ENCODE peak calls at places on chromosomes 6 and 20, in four cellular contexts. V is GM20000, D is foreskin keratinocyte, G is GM12864. H is an unnamed sample.
A peak's percentile ranks its signal among the peaks of the same experiment; 100 is the strongest.

GRCh38 chr6:53109612-53110011 is 39.0 kb downstream of the GCM1 start:
- DNase-seq in V (no peak), D (no peak), G (no peak), H (no peak)

GRCh38 chr20:12358006-12358654 is 440.4 kb downstream of the BTBD3 start:
- DNase-seq in V (no peak), D (no peak), G (no peak), H (no peak)

GRCh38 chr6:80540700-80541099 is 434.2 kb downstream of the BCKDHB start:
- DNase-seq in V (no peak), D (peak; percentile 20), G (no peak), H (no peak)

GRCh38 chr6:117908246-117909107 is 1.4 kb downstream of the SLC35F1 start:
- DNase-seq in V (no peak), D (no peak), G (no peak), H (no peak)

GRCh38 chr6:53725791-53726575 is 60.4 kb upstream of the KLHL31 start:
- DNase-seq in V (peak; percentile 77), D (no peak), G (peak; percentile 8), H (peak; percentile 76)

GRCh38 chr6:105892577-105893262 is 193.4 kb upstream of the PRDM1 start:
- DNase-seq in V (peak; percentile 69), D (no peak), G (peak; percentile 80), H (peak; percentile 58)

GRCh38 chr20:57169162-57169561 is 97.3 kb downstream of the BMP7 start:
- DNase-seq in V (no peak), D (no peak), G (no peak), H (no peak)

GRCh38 chr20:47456952-47457724 is 44.5 kb upstream of the NCOA3 start:
- DNase-seq in V (no peak), D (peak; percentile 76), G (no peak), H (no peak)

GRCh38 chr6:166417285-166417691 is 34.5 kb upstream of the MPC1 start:
- DNase-seq in V (no peak), D (no peak), G (no peak), H (no peak)

GRCh38 chr6:90294614-90294988 is 2.0 kb downstream of the BACH2 start:
- DNase-seq in V (no peak), D (no peak), G (no peak), H (no peak)

GRCh38 chr6:17269840-17270239 is 11.3 kb upstream of the RBM24 start:
- DNase-seq in V (no peak), D (no peak), G (no peak), H (no peak)

GRCh38 chr20:25584905-25585704 is at the start of gene NINL:
- DNase-seq in V (peak; percentile 67), D (no peak), G (no peak), H (peak; percentile 78)

GRCh38 chr6:40389176-40389767 is 197.9 kb downstream of the LRFN2 start:
- DNase-seq in V (no peak), D (no peak), G (no peak), H (no peak)

GRCh38 chr6:40477246-40478126 is 109.7 kb downstream of the LRFN2 start:
- DNase-seq in V (no peak), D (no peak), G (no peak), H (no peak)

GRCh38 chr20:63191400-63191799 is 24.5 kb downstream of the YTHDF1 start:
- DNase-seq in V (no peak), D (peak; percentile 59), G (no peak), H (no peak)

GRCh38 chr20:35317416-35317815 is 25.2 kb upstream of the FAM83C start:
- DNase-seq in V (no peak), D (no peak), G (no peak), H (no peak)

GRCh38 chr6:15299430-15300131 is 53.7 kb downstream of the JARID2 start:
- DNase-seq in V (peak; percentile 73), D (no peak), G (peak; percentile 87), H (peak; percentile 70)

DNA sequence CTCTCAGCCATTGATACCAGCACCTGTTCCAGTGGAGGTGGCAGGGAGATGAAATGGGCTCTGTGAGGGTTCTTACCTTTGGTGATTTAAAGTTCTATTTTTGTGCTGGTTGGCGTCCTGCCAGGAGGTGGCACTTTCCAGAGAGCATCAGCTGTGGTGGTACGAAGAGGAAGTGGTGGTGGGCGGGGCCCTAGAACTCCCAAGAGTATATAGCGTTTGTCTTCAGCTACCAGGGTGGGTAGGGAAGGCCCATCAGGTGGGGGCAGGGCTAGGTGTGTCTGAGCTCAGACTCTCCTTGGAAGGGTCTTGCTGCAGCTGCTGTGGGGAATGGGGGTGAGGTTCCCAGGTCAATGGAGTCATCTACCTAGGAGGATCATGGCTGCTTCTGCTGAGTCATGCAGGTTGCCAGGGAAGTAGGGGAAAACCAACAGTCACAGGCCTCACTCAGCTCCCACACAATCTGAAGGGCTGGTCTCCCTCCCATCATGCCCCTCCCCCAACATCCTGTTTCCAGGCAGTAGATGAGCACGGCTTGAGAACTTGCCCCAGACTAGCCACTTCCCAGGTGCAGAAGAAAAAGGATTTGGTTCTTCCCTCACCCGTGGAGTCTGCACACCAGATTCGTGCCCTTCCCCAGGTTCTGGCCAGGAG is 46.6 kb downstream of the MOXD1 start:
- DNase-seq in V (no peak), D (no peak), G (no peak), H (no peak)
- TF ChIP-seq CTCF in V (no peak), D (no peak), G (no peak), H (no peak)

GRCh38 chr6:160137989-160138835 is 16.6 kb downstream of the SLC22A1 start:
- DNase-seq in V (peak; percentile 64), D (no peak), G (no peak), H (peak; percentile 75)
- TF ChIP-seq CTCF in V (peak; percentile 79), D (peak; percentile 88), G (peak; percentile 72), H (peak; percentile 74)

DNA sequence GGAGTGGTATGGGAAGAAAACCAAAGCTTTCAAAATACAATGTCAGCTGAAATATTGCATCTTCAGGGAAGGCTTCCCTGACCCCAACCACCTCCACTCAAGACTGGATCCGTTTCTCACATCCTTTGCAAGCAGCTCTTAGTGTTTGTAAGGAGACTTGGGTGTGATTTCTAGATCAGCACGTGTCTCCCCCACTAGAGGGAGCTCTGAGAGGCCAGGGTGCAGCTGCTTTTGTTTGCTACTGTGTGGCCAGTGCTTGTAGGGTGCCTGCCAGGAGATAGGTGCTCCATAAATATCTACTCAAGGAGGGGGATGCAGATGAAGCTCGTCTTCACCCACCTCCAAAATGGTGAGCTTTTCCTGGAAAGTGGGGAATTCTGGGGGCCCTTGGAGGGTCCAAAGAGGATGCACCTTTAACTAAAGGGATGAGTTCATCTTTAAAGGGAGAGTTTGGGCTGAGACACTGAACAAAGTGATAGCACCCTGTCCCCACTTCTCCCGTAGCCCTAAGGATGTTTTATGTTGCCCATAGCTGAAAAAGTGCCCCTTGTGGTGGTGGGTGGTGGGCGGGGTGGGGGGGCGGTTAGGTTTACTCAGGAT is 52.6 kb upstream of the MAFB start:
- DNase-seq in V (peak; percentile 48), D (peak; percentile 10), G (peak; percentile 15), H (peak; percentile 58)
- TF ChIP-seq CTCF in V (peak; percentile 64), D (peak; percentile 74), G (peak; percentile 87), H (peak; percentile 68)

GRCh38 chr20:51509208-51509607 is 33.3 kb downstream of the NFATC2 start:
- DNase-seq in V (no peak), D (no peak), G (no peak), H (no peak)

GRCh38 chr20:51508780-51509179 is 33.7 kb downstream of the NFATC2 start:
- DNase-seq in V (no peak), D (no peak), G (no peak), H (no peak)

GRCh38 chr20:51511861-51512619 is 30.5 kb downstream of the NFATC2 start:
- DNase-seq in V (no peak), D (no peak), G (no peak), H (no peak)

GRCh38 chr20:51510961-51511360 is 31.6 kb downstream of the NFATC2 start:
- DNase-seq in V (no peak), D (no peak), G (no peak), H (no peak)

GRCh38 chr20:51510169-51510568 is 32.4 kb downstream of the NFATC2 start:
- DNase-seq in V (no peak), D (no peak), G (no peak), H (no peak)
- TF ChIP-seq CTCF in V (no peak), D (no peak), G (no peak), H (no peak)

GRCh38 chr6:11242709-11243108 is 10.2 kb upstream of the NEDD9 start:
- DNase-seq in V (no peak), D (no peak), G (no peak), H (no peak)

GRCh38 chr6:11244387-11245126 is 12.1 kb upstream of the NEDD9 start:
- DNase-seq in V (no peak), D (no peak), G (no peak), H (no peak)

GRCh38 chr6:11241154-11241792 is 8.8 kb upstream of the NEDD9 start:
- DNase-seq in V (no peak), D (no peak), G (no peak), H (no peak)

GRCh38 chr6:11243861-11244260 is 11.4 kb upstream of the NEDD9 start:
- DNase-seq in V (no peak), D (no peak), G (no peak), H (no peak)

DNA sequence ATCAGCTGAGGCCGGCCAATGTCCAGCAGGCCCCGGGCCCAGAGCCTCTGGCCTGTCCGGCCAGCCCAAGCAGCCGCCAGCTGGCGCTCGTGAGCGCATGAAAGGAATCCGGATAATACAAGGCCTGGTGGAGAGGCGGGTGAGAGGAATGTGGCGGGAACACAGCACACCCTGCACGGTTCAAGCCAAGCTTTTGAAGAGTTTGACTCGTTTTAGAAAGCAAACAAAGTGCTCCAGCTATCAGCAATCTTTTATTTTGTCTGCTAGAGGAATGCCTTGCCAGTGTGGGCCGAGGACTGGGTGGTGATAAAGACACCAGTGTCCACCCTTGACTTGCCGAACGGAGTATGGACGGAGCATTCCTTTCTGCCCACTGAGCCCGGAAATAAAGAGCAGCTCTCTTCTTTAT is 9.3 kb upstream of the NEDD9 start:
- DNase-seq in V (no peak), D (no peak), G (no peak), H (no peak)
- TF ChIP-seq CTCF in V (no peak), D (peak; percentile 47), G (no peak), H (no peak)

DNA sequence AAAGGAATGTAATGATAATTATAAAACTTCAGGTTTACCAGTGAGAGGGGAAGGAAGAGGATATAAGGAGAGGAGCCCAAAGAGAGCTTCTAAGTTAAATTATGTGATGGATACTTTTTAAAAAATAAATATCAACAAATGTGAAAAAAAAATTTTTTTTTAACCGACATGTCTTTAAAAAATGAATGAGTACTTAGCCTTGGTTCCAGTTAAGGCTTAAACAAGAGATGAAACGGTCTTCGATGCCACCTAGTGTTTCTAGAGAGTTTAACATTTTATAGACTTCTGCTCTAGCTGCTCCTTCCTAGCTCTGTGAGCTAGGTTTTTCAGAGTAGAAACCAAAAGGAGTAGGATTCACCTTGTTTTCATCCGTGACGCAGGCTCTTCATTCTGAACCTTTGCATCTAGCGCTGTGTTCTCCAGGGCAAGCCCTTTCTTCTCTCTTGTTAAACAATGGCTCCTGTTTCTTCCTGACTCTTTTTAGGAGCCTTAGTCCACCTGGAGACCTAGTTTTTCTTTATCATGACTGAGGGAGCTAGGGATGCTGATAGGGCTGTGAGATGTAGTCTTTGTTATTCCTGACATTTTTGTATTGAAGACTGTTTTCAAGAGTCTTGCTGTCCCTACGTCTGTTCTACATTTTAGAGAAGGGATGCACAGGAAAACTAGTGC is 42.4 kb upstream of the GNRH2 start:
- DNase-seq in V (no peak), D (no peak), G (peak; percentile 36), H (peak; percentile 69)
- TF ChIP-seq CTCF in V (no peak), D (peak; percentile 76), G (peak; percentile 61), H (peak; percentile 52)